ENCODE peak calls at places on chromosomes 12 and 14, in seven cellular contexts. E is right cardiac atrium; S is breast epithelium; G is IMR-90; B is Peyer's patch; Z is fibroblast of lung; Y is CD8-positive, alpha-beta T cell. C is an unnamed sample.

GRCh38 chr12:111693818-111694217 is 8.0 kb downstream of the ACAD10 start:
- DNase-seq in Z (no peak), B (no peak), Y (no peak), G (no peak), E (no peak), S (no peak), C (no peak)

GRCh38 chr12:46124848-46125619 is 134.7 kb upstream of the SCAF11 start:
- DNase-seq in Z (peak; percentile 90), B (peak; percentile 76), E (no peak), Y (peak; percentile 53), S (no peak), G (peak; percentile 87), C (peak; percentile 62)

GRCh38 chr12:23862746-23863145 is 86.7 kb downstream of the SOX5 start:
- DNase-seq in E (no peak), G (no peak), S (no peak), Z (no peak), B (no peak), Y (no peak), C (no peak)

GRCh38 chr12:69510176-69510827 is 40.1 kb downstream of the FRS2 start:
- DNase-seq in E (no peak), S (no peak), Y (no peak), G (no peak), Z (no peak), B (no peak), C (no peak)

GRCh38 chr12:76633415-76633814 is 73.8 kb upstream of the OSBPL8 start:
- DNase-seq in G (no peak), B (no peak), Z (no peak), S (no peak), Y (no peak), E (no peak), C (no peak)

GRCh38 chr14:93736378-93737014 is 51.8 kb downstream of the PRIMA1 start:
- DNase-seq in B (no peak), S (no peak), Z (no peak), G (no peak), E (peak; percentile 40), Y (no peak), C (no peak)

GRCh38 chr14:104286086-104286485 is 147.7 kb downstream of the KIF26A start:
- DNase-seq in Y (no peak), B (no peak), G (no peak), E (no peak), Z (no peak), S (no peak), C (no peak)

GRCh38 chr14:58270628-58271027 is 26.0 kb downstream of the PSMA3 start:
- DNase-seq in S (no peak), E (no peak), Y (no peak), G (peak; percentile 67), Z (no peak), B (no peak), C (no peak)

GRCh38 chr12:75852143-75852542 is 179.4 kb downstream of the PHLDA1 start:
- DNase-seq in E (no peak), Y (no peak), Z (no peak), B (no peak), S (no peak), G (peak; percentile 48), C (no peak)

GRCh38 chr14:74950795-74951442 is 4.5 kb downstream of the PGF start:
- DNase-seq in G (peak; percentile 48), Y (no peak), B (no peak), E (no peak), Z (no peak), S (no peak), C (no peak)

GRCh38 chr12:51393676-51394545 is 2.7 kb upstream of the GALNT6 start:
- DNase-seq in Z (peak; percentile 90), B (peak; percentile 78), S (no peak), E (no peak), Y (peak; percentile 74), G (peak; percentile 96), C (peak; percentile 56)

GRCh38 chr14:74507085-74507484 is 13.5 kb downstream of the ISCA2 start:
- DNase-seq in E (no peak), S (no peak), G (no peak), Y (no peak), Z (no peak), B (peak; percentile 25), C (no peak)

GRCh38 chr14:39015360-39015961 is 87.6 kb downstream of the SEC23A start:
- DNase-seq in G (peak; percentile 59), Z (peak; percentile 70), B (peak; percentile 70), S (no peak), Y (no peak), E (no peak), C (peak; percentile 10)

GRCh38 chr12:113757223-113758002 is 208.7 kb downstream of the RBM19 start:
- DNase-seq in S (no peak), Y (no peak), E (no peak), G (no peak), B (no peak), Z (no peak), C (no peak)

GRCh38 chr14:104240426-104241157 is 102.2 kb downstream of the KIF26A start:
- DNase-seq in B (peak; percentile 45), Y (no peak), G (no peak), S (no peak), Z (no peak), E (no peak), C (no peak)

GRCh38 chr12:107610030-107610859 is 75.4 kb upstream of the PWP1 start:
- DNase-seq in Y (peak; percentile 36), Z (peak; percentile 40), B (peak; percentile 56), G (peak; percentile 48), E (no peak), S (no peak), C (no peak)

GRCh38 chr12:28191690-28192089 is 1.4 kb downstream of the CCDC91 start:
- DNase-seq in S (no peak), E (no peak), Y (peak; percentile 28), G (peak; percentile 2), B (no peak), Z (peak; percentile 11), C (peak; percentile 77)

GRCh38 chr14:85731198-85731597 is 201.3 kb downstream of the FLRT2 start:
- DNase-seq in G (peak; percentile 64), E (no peak), Y (no peak), S (no peak), Z (peak; percentile 95), B (no peak), C (no peak)

GRCh38 chr14:62691613-62692489 is 353.4 kb downstream of the KCNH5 start:
- DNase-seq in Z (peak; percentile 99), B (peak; percentile 53), Y (no peak), E (no peak), S (no peak), G (peak; percentile 97), C (no peak)

GRCh38 chr12:102568151-102568815 is 87.9 kb upstream of the IGF1 start:
- DNase-seq in E (no peak), Y (no peak), Z (peak; percentile 5), B (no peak), S (no peak), G (no peak), C (no peak)
- H3K4me1 ChIP-seq in E (no peaks in the 10 kb centered on the region), Y (no peaks in the 10 kb centered on the region), Z (peaks cover 6% of the 10 kb centered on the region), B (no peaks in the 10 kb centered on the region), S (no peaks in the 10 kb centered on the region), G (peaks cover 7% of the 10 kb centered on the region), C (no peaks in the 10 kb centered on the region)

DNA sequence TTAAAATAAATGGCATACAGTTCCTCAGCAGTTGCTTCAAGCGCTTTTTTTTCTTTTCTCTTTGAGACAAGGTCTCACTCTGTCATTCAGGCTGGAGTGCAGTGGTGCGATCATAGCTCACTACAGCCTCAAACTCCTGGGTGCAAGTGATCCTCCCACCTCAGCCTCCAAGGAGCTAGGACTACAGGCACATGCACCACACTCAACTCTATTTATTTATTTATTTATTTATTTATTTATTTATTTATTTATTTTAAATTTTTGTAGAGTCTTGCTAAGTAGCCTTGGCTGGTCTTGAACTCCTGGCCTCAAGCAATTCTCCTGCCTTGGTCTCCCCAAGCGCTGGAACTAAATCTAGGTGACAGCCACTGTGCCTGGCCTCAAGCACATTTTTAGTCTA is 132.0 kb downstream of the MED13L start:
- DNase-seq in S (no peak), Y (no peak), G (no peak), Z (no peak), E (no peak), B (no peak), C (no peak)
- H3K4me1 ChIP-seq in S (peaks cover 6% of the 10 kb centered on the region), Y (peaks cover 16% of the 10 kb centered on the region), G (peaks cover 16% of the 10 kb centered on the region), Z (peaks cover 20% of the 10 kb centered on the region), E (peaks cover 8% of the 10 kb centered on the region), B (no peaks in the 10 kb centered on the region), C (peaks cover 43% of the 10 kb centered on the region)

GRCh38 chr14:67850066-67850830 is 30.7 kb downstream of the RAD51B start:
- DNase-seq in B (no peak), G (no peak), E (no peak), Y (no peak), Z (no peak), S (no peak), C (no peak)
- H3K4me1 ChIP-seq in B (no peaks in the 10 kb centered on the region), G (no peaks in the 10 kb centered on the region), E (no peaks in the 10 kb centered on the region), Y (no peaks in the 10 kb centered on the region), Z (no peaks in the 10 kb centered on the region), S (no peaks in the 10 kb centered on the region), C (no peaks in the 10 kb centered on the region)

GRCh38 chr14:68968051-68968450 is 11.1 kb downstream of the ACTN1 start:
- DNase-seq in E (no peak), Z (no peak), S (no peak), B (peak; percentile 70), G (no peak), Y (peak; percentile 88), C (peak; percentile 84)
- H3K4me1 ChIP-seq in E (peaks cover 50% of the 10 kb centered on the region), Z (peaks cover 62% of the 10 kb centered on the region), S (peaks cover 92% of the 10 kb centered on the region), B (no peaks in the 10 kb centered on the region), G (peaks cover 81% of the 10 kb centered on the region), Y (peaks cover 99% of the 10 kb centered on the region), C (peaks cover 81% of the 10 kb centered on the region)

GRCh38 chr12:54258286-54258685 is 21.6 kb downstream of the CBX5 start:
- DNase-seq in E (no peak), Y (no peak), B (no peak), S (no peak), Z (no peak), G (peak; percentile 70), C (no peak)
- H3K4me1 ChIP-seq in E (no peaks in the 10 kb centered on the region), Y (peaks cover 13% of the 10 kb centered on the region), B (no peaks in the 10 kb centered on the region), S (peaks cover 11% of the 10 kb centered on the region), Z (peaks cover 19% of the 10 kb centered on the region), G (peaks cover 19% of the 10 kb centered on the region), C (peaks cover 22% of the 10 kb centered on the region)

DNA sequence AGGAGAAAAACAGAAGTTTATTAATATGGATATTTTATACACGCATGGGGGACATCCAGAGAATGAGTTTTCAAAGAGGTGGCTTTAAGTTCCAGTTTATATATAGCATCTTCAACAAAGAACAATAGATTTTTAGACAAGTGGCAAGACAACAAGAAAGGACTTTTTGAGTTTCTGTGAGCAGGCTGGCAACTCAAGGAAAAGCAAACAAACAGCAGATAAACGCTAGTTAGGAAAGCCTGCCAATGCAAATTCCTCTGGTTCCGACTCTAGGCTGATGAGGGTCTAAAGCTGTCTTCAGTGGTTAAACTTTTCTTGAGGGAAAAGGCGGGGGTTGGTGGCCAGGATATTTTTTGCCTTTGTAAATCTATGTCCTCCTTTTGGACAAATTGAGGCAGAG is 78.4 kb upstream of the EEA1 start:
- DNase-seq in Z (no peak), E (no peak), B (no peak), S (no peak), Y (no peak), G (no peak), C (no peak)
- H3K4me1 ChIP-seq in Z (no peaks in the 10 kb centered on the region), E (no peaks in the 10 kb centered on the region), B (no peaks in the 10 kb centered on the region), S (no peaks in the 10 kb centered on the region), Y (no peaks in the 10 kb centered on the region), G (peaks cover 2% of the 10 kb centered on the region), C (no peaks in the 10 kb centered on the region)

GRCh38 chr14:31162910-31163649 is 44.5 kb downstream of the HECTD1 start:
- DNase-seq in B (no peak), G (no peak), Y (no peak), E (no peak), S (no peak), Z (no peak), C (no peak)
- H3K4me1 ChIP-seq in B (no peaks in the 10 kb centered on the region), G (peaks cover 13% of the 10 kb centered on the region), Y (no peaks in the 10 kb centered on the region), E (peaks cover 2% of the 10 kb centered on the region), S (no peaks in the 10 kb centered on the region), Z (peaks cover 14% of the 10 kb centered on the region), C (no peaks in the 10 kb centered on the region)

C was measured in CD4-positive, alpha-beta memory T cell.